ENCODE peak calls at places on chromosomes 6 and 20, in five cellular contexts. One of them, this sample, is unnamed.

GRCh38 chr20:63416631-63417030 is 55.5 kb upstream of the CHRNA4 start:
- DNase-seq in GM18507: no peak
- DNase-seq in activated CD8-positive, alpha-beta T cell treated with anti-CD3 and anti-CD28 coated beads, Interleukin-2, amount 10 ng/mL, durations not matched to agents 7 days and 5 days: no peak
- DNase-seq in KBM-7: no peak
- DNase-seq in omental fat pad: no peak
- DNase-seq in this sample: no peak

GRCh38 chr6:33344771-33345697 is 27.5 kb upstream of the ZBTB22 start:
- DNase-seq in omental fat pad: no peak
- DNase-seq in activated CD8-positive, alpha-beta T cell treated with anti-CD3 and anti-CD28 coated beads, Interleukin-2, amount 10 ng/mL, durations not matched to agents 7 days and 5 days: peak
- DNase-seq in GM18507: no peak
- DNase-seq in KBM-7: peak
- DNase-seq in this sample: no peak

GRCh38 chr6:2625581-2625980 is 125.1 kb downstream of the MYLK4 start:
- DNase-seq in omental fat pad: no peak
- DNase-seq in activated CD8-positive, alpha-beta T cell treated with anti-CD3 and anti-CD28 coated beads, Interleukin-2, amount 10 ng/mL, durations not matched to agents 7 days and 5 days: no peak
- DNase-seq in KBM-7: no peak
- DNase-seq in GM18507: no peak
- DNase-seq in this sample: no peak

GRCh38 chr6:71124340-71124739 is 164.3 kb upstream of the OGFRL1 start:
- DNase-seq in GM18507: no peak
- DNase-seq in omental fat pad: no peak
- DNase-seq in activated CD8-positive, alpha-beta T cell treated with anti-CD3 and anti-CD28 coated beads, Interleukin-2, amount 10 ng/mL, durations not matched to agents 7 days and 5 days: no peak
- DNase-seq in KBM-7: no peak
- DNase-seq in this sample: no peak

GRCh38 chr20:2873747-2874041 is 413 bp downstream of the PTPRA start:
- DNase-seq in omental fat pad: no peak
- DNase-seq in KBM-7: peak
- DNase-seq in activated CD8-positive, alpha-beta T cell treated with anti-CD3 and anti-CD28 coated beads, Interleukin-2, amount 10 ng/mL, durations not matched to agents 7 days and 5 days: peak
- DNase-seq in GM18507: no peak
- DNase-seq in this sample: no peak

GRCh38 chr6:134537146-134537555 is 219.2 kb upstream of the SGK1 start:
- DNase-seq in omental fat pad: no peak
- DNase-seq in activated CD8-positive, alpha-beta T cell treated with anti-CD3 and anti-CD28 coated beads, Interleukin-2, amount 10 ng/mL, durations not matched to agents 7 days and 5 days: no peak
- DNase-seq in KBM-7: no peak
- DNase-seq in GM18507: no peak
- DNase-seq in this sample: peak

GRCh38 chr6:130945401-130945919 is 117.6 kb downstream of the EPB41L2 start:
- DNase-seq in GM18507: no peak
- DNase-seq in KBM-7: peak
- DNase-seq in omental fat pad: no peak
- DNase-seq in activated CD8-positive, alpha-beta T cell treated with anti-CD3 and anti-CD28 coated beads, Interleukin-2, amount 10 ng/mL, durations not matched to agents 7 days and 5 days: no peak
- DNase-seq in this sample: no peak

GRCh38 chr20:2930538-2930937 is 57.3 kb downstream of the PTPRA start:
- DNase-seq in GM18507: no peak
- DNase-seq in KBM-7: no peak
- DNase-seq in activated CD8-positive, alpha-beta T cell treated with anti-CD3 and anti-CD28 coated beads, Interleukin-2, amount 10 ng/mL, durations not matched to agents 7 days and 5 days: no peak
- DNase-seq in omental fat pad: no peak
- DNase-seq in this sample: no peak

GRCh38 chr20:434221-434620 is 26.1 kb downstream of the RBCK1 start:
- DNase-seq in KBM-7: no peak
- DNase-seq in GM18507: no peak
- DNase-seq in omental fat pad: no peak
- DNase-seq in activated CD8-positive, alpha-beta T cell treated with anti-CD3 and anti-CD28 coated beads, Interleukin-2, amount 10 ng/mL, durations not matched to agents 7 days and 5 days: no peak
- DNase-seq in this sample: no peak

GRCh38 chr6:24355422-24355821 is 2.4 kb downstream of the DCDC2 start:
- DNase-seq in activated CD8-positive, alpha-beta T cell treated with anti-CD3 and anti-CD28 coated beads, Interleukin-2, amount 10 ng/mL, durations not matched to agents 7 days and 5 days: no peak
- DNase-seq in omental fat pad: no peak
- DNase-seq in GM18507: no peak
- DNase-seq in KBM-7: no peak
- DNase-seq in this sample: no peak

GRCh38 chr20:45181639-45182038 is 6.9 kb downstream of the PI3 start:
- DNase-seq in omental fat pad: no peak
- DNase-seq in KBM-7: no peak
- DNase-seq in GM18507: no peak
- DNase-seq in activated CD8-positive, alpha-beta T cell treated with anti-CD3 and anti-CD28 coated beads, Interleukin-2, amount 10 ng/mL, durations not matched to agents 7 days and 5 days: no peak
- DNase-seq in this sample: no peak

GRCh38 chr20:38545771-38546170 is 35.2 kb upstream of the ADIG start:
- DNase-seq in KBM-7: no peak
- DNase-seq in GM18507: no peak
- DNase-seq in activated CD8-positive, alpha-beta T cell treated with anti-CD3 and anti-CD28 coated beads, Interleukin-2, amount 10 ng/mL, durations not matched to agents 7 days and 5 days: no peak
- DNase-seq in omental fat pad: no peak
- DNase-seq in this sample: no peak

GRCh38 chr6:53159558-53159957 is 10.9 kb upstream of the GCM1 start:
- DNase-seq in activated CD8-positive, alpha-beta T cell treated with anti-CD3 and anti-CD28 coated beads, Interleukin-2, amount 10 ng/mL, durations not matched to agents 7 days and 5 days: no peak
- DNase-seq in GM18507: no peak
- DNase-seq in omental fat pad: no peak
- DNase-seq in KBM-7: no peak
- DNase-seq in this sample: no peak

GRCh38 chr6:109483744-109484075 is 691 bp upstream of the ZBTB24 start:
- DNase-seq in activated CD8-positive, alpha-beta T cell treated with anti-CD3 and anti-CD28 coated beads, Interleukin-2, amount 10 ng/mL, durations not matched to agents 7 days and 5 days: no peak
- DNase-seq in omental fat pad: no peak
- DNase-seq in GM18507: no peak
- DNase-seq in KBM-7: no peak
- DNase-seq in this sample: no peak

GRCh38 chr6:94501546-94501945 is 1075.8 kb upstream of the MANEA start:
- DNase-seq in KBM-7: no peak
- DNase-seq in activated CD8-positive, alpha-beta T cell treated with anti-CD3 and anti-CD28 coated beads, Interleukin-2, amount 10 ng/mL, durations not matched to agents 7 days and 5 days: no peak
- DNase-seq in omental fat pad: no peak
- DNase-seq in GM18507: no peak
- DNase-seq in this sample: no peak

GRCh38 chr6:79946242-79946641 is 1.1 kb downstream of the ELOVL4 start:
- DNase-seq in omental fat pad: no peak
- DNase-seq in activated CD8-positive, alpha-beta T cell treated with anti-CD3 and anti-CD28 coated beads, Interleukin-2, amount 10 ng/mL, durations not matched to agents 7 days and 5 days: peak
- DNase-seq in KBM-7: peak
- DNase-seq in GM18507: no peak
- DNase-seq in this sample: no peak

GRCh38 chr20:11585752-11586352 is 331.8 kb upstream of the BTBD3 start:
- DNase-seq in GM18507: no peak
- DNase-seq in activated CD8-positive, alpha-beta T cell treated with anti-CD3 and anti-CD28 coated beads, Interleukin-2, amount 10 ng/mL, durations not matched to agents 7 days and 5 days: no peak
- DNase-seq in KBM-7: peak
- DNase-seq in omental fat pad: no peak
- DNase-seq in this sample: no peak

GRCh38 chr6:111278738-111279137 is 191.4 kb downstream of the SLC16A10 start:
- DNase-seq in activated CD8-positive, alpha-beta T cell treated with anti-CD3 and anti-CD28 coated beads, Interleukin-2, amount 10 ng/mL, durations not matched to agents 7 days and 5 days: no peak
- DNase-seq in omental fat pad: no peak
- DNase-seq in KBM-7: no peak
- DNase-seq in GM18507: no peak
- DNase-seq in this sample: no peak

GRCh38 chr6:109795994-109796555 is 105.0 kb downstream of the FIG4 start:
- DNase-seq in omental fat pad: no peak
- DNase-seq in GM18507: no peak
- DNase-seq in KBM-7: no peak
- DNase-seq in activated CD8-positive, alpha-beta T cell treated with anti-CD3 and anti-CD28 coated beads, Interleukin-2, amount 10 ng/mL, durations not matched to agents 7 days and 5 days: no peak
- DNase-seq in this sample: no peak

GRCh38 chr20:50012282-50013263 is 29.8 kb downstream of the SNAI1 start:
- DNase-seq in GM18507: no peak
- DNase-seq in omental fat pad: no peak
- DNase-seq in KBM-7: peak
- DNase-seq in activated CD8-positive, alpha-beta T cell treated with anti-CD3 and anti-CD28 coated beads, Interleukin-2, amount 10 ng/mL, durations not matched to agents 7 days and 5 days: no peak
- DNase-seq in this sample: no peak

GRCh38 chr20:25380945-25381614 is 9.6 kb downstream of the ABHD12 start:
- DNase-seq in omental fat pad: no peak
- DNase-seq in GM18507: no peak
- DNase-seq in KBM-7: no peak
- DNase-seq in activated CD8-positive, alpha-beta T cell treated with anti-CD3 and anti-CD28 coated beads, Interleukin-2, amount 10 ng/mL, durations not matched to agents 7 days and 5 days: no peak
- DNase-seq in this sample: no peak

GRCh38 chr20:38806855-38807655 is 1.6 kb downstream of the PPP1R16B start:
- DNase-seq in omental fat pad: no peak
- DNase-seq in GM18507: peak
- DNase-seq in activated CD8-positive, alpha-beta T cell treated with anti-CD3 and anti-CD28 coated beads, Interleukin-2, amount 10 ng/mL, durations not matched to agents 7 days and 5 days: peak
- DNase-seq in KBM-7: peak
- DNase-seq in this sample: no peak